ENCODE peak calls at places on chromosomes 5 and 9, in seven cellular contexts. G is right cardiac atrium, T is epithelial cell of esophagus, O is left ventricle myocardium inferior, H is heart right ventricle, D is astrocyte of the spinal cord, P is fibroblast of lung. Y is an unnamed sample.

GRCh38 chr9:123058834-123059233 is 25.4 kb downstream of the GPR21 start:
- DNase-seq in G (no peak), T (peak), O (no peak), H (no peak), D (peak), P (peak), Y (no peak)

GRCh38 chr5:154583545-154584168 is 105.6 kb upstream of the HAND1 start:
- DNase-seq in G (no peak), T (peak), O (no peak), H (no peak), D (no peak), P (no peak), Y (no peak)

GRCh38 chr5:138945421-138946240 is 70.5 kb upstream of the LRRTM2 start:
- DNase-seq in G (no peak), T (no peak), O (no peak), H (no peak), D (no peak), P (no peak), Y (no peak)

GRCh38 chr9:107819772-107820171 is 330.2 kb upstream of the KLF4 start:
- DNase-seq in G (no peak), T (no peak), O (no peak), H (no peak), D (no peak), P (no peak), Y (peak)

GRCh38 chr5:141494761-141495455 is 6.0 kb downstream of the PCDHGC5 start:
- DNase-seq in G (no peak), T (no peak), O (no peak), H (no peak), D (peak), P (no peak), Y (no peak)

GRCh38 chr9:124934290-124934689 is 6.6 kb downstream of the GOLGA1 start:
- DNase-seq in G (no peak), T (no peak), O (no peak), H (no peak), D (peak), P (no peak), Y (no peak)

GRCh38 chr5:176743136-176743827 is 67.1 kb upstream of the UNC5A start:
- DNase-seq in G (no peak), T (no peak), O (no peak), H (no peak), D (no peak), P (no peak), Y (no peak)

GRCh38 chr5:134043793-134044525 is 39.2 kb upstream of the VDAC1 start:
- DNase-seq in G (no peak), T (no peak), O (no peak), H (no peak), D (no peak), P (no peak), Y (no peak)

GRCh38 chr5:68431601-68432337 is 216.2 kb downstream of the PIK3R1 start:
- DNase-seq in G (no peak), T (no peak), O (no peak), H (no peak), D (no peak), P (no peak), Y (no peak)

DNA sequence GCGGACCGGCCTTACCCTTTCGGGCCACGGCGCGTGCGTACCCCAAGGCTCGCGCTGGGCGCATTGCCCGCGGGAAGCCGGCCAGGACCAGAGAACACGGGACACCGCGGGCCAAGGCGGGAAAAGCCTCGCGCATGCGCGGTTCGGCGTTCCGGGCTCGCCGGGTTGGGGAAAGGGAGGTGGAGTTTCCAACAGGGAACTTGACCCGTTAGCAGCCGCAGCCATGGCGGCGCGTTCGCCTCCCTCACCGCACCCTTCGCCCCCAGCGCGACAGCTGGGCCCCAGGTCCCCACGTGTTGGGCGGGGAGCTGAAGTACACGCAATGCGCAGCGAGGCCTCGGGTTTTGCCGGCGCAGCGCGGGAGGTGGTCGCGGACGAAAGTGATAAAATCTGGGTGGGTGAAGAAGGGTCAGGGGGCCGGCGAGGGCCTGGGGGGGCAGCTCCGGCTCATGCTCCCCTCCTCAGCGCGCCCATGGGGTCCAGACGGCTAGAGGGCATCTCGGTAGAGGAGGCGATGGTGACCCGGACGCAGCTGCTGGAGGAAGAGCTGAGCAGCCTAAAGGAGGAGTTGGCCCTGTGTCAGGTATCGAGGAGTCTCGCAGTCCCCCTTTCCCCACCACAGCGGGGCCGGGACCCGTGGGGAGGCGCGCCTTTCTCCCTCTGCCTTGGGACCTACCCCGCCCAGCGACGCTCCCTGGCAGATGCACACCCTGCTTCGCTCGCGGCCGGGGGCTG is at the start of gene CNTLN:
- DNase-seq in G (peak), T (peak), O (peak), H (peak), D (peak), P (peak), Y (peak)
- H3K4me3 ChIP-seq in G (peak), T (peak), O (peak), H (peak), D (peak), P (peak), Y (peak)

DNA sequence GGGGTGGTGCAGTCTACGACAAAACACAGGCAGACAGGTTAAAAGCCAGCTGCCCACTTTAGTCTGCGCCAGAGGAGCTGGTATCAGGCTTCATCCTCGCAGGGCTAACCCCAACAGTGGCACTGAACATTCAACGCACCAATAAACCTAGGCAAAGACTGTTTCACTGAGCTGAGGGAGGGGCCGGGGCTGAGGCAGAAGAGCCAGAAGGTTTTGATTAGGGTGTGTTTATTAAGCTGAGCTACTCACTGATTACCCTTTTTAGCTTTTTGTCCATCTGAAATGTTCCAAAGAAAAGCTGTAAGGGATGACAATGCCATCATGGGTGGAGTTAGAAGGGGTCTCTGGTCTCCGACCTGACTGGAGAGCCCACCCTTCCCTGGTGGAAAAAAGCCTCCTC is 1.4 kb downstream of the ZMYND19 start:
- DNase-seq in G (no peak), T (no peak), O (no peak), H (no peak), D (no peak), P (no peak), Y (no peak)
- H3K4me3 ChIP-seq in G (no peak), T (peak), O (peak), H (no peak), D (peak), P (peak), Y (peak)

DNA sequence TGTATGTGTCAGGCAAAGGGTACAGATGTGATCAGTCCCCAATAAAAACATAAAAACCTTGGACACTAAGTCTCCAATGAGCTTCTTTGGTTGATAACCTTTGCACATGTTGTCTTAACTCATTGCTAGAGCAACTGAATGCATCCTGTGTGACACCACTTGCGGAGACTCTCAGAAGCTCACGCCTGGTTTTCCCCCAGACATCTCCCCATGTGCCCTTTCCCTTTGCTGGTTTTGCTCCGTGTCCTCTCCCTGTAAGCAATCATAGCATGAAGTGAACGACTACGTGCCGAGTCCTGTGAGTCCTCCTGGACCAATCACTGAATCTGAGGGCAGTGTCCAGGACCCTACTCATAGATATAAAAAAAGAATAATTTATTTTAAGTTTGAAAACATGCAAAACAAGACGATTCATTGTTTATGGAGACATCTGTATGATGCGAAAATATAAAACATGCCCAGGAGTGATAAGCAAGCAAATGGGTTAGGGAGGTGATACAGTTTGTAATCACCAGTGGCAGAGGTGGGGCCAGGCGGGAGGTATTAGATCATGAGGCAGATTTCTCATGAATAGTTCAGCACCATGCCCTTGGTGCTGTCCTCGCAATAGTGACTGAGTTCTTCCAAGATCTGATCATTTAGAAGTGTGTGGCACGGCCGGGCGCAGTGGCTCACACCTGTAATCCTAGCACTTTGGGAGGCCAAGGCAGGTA is 115.5 kb downstream of the MED10 start:
- DNase-seq in G (no peak), T (no peak), O (no peak), H (no peak), D (no peak), P (no peak), Y (no peak)
- H3K4me3 ChIP-seq in G (no peak), T (no peak), O (no peak), H (no peak), D (no peak), P (no peak), Y (no peak)

GRCh38 chr5:74995931-74996330 is 56.4 kb downstream of the GCNT4 start:
- DNase-seq in G (no peak), T (no peak), O (no peak), H (no peak), D (no peak), P (no peak), Y (no peak)
- H3K4me3 ChIP-seq in G (no peak), T (no peak), O (no peak), H (no peak), D (no peak), P (no peak), Y (no peak)

GRCh38 chr9:37974506-37975173 is 70.7 kb upstream of the SLC25A51 start:
- DNase-seq in G (no peak), T (peak), O (no peak), H (no peak), D (no peak), P (peak), Y (no peak)
- H3K4me3 ChIP-seq in G (no peak), T (no peak), O (no peak), H (no peak), D (no peak), P (no peak), Y (no peak)

GRCh38 chr5:142866563-142867275 is 96.5 kb downstream of the ARHGAP26 start:
- DNase-seq in G (no peak), T (peak), O (no peak), H (no peak), D (peak), P (peak), Y (peak)
- H3K4me3 ChIP-seq in G (no peak), T (no peak), O (no peak), H (no peak), D (no peak), P (no peak), Y (no peak)

GRCh38 chr9:113464672-113465271 is 1.2 kb downstream of the RGS3 start:
- DNase-seq in G (no peak), T (no peak), O (no peak), H (no peak), D (no peak), P (no peak), Y (no peak)

GRCh38 chr9:113461943-113462342 is 1.6 kb upstream of the RGS3 start:
- DNase-seq in G (no peak), T (no peak), O (no peak), H (no peak), D (no peak), P (no peak), Y (no peak)

GRCh38 chr9:113462781-113463286 is 693 bp upstream of the RGS3 start:
- DNase-seq in G (no peak), T (no peak), O (no peak), H (no peak), D (no peak), P (no peak), Y (no peak)

GRCh38 chr9:113463418-113464285 is at the start of gene RGS3:
- DNase-seq in G (peak), T (peak), O (peak), H (peak), D (no peak), P (no peak), Y (peak)

DNA sequence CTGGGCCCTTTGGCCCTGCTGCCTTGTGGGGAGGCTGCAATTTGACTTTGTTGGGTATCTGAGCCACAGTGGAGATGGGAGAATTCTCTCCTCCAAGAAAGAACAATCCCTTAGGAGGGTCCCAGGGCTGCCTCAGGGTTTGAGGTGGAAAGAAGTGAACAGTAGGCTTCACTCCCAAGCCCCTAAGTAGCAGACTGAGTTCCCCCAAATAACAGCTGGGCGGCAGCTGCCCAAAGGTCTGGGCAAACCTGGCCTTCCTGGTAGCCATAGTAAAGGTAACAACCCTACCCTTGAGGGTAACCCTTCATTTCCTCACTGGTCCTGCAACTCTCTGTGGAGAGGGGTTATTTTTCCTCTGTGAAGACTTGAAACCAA is 746 bp downstream of the RGS3 start:
- DNase-seq in G (no peak), T (no peak), O (no peak), H (no peak), D (no peak), P (no peak), Y (no peak)
- H3K4me3 ChIP-seq in G (peak), T (no peak), O (peak), H (no peak), D (peak), P (peak), Y (no peak)

GRCh38 chr5:93589348-93589662 is 6.3 kb downstream of the NR2F1 start:
- DNase-seq in G (no peak), T (no peak), O (no peak), H (no peak), D (no peak), P (no peak), Y (no peak)

GRCh38 chr5:93590511-93590910 is 7.5 kb downstream of the NR2F1 start:
- DNase-seq in G (no peak), T (no peak), O (no peak), H (no peak), D (peak), P (peak), Y (no peak)

GRCh38 chr5:93589812-93590215 is 6.8 kb downstream of the NR2F1 start:
- DNase-seq in G (no peak), T (no peak), O (no peak), H (no peak), D (peak), P (peak), Y (no peak)

GRCh38 chr5:93592866-93593265 is 9.8 kb downstream of the NR2F1 start:
- DNase-seq in G (no peak), T (no peak), O (no peak), H (no peak), D (peak), P (no peak), Y (no peak)

DNA sequence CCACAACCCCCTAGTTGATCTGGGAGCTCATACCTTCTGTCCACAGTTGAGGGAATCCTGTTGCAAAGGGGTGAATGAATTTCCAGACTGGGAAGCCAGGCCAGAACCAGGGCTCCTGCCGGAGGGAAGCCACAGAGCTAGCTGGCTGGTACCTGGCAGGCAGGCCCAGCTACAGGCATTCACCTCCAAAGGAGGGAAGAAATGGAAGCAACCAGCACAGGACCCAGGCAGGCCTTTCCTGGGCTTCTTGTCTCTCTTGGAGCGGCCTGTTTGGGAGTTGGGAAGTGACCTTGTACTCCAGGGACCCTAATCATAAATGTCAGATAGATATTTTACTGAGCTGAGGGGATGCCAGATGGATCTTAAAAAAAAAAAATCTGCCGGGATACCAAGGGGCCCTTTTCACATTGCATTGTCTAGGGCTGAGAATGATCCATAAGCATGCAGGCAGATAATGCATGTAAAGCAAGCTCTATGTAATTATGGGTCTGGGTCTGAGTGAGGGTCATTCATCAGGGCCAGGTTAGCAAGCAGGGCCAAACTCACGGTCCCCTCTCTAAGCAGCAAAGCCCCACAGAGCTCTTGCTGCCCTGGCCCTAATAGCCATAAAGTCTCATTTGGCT is 8.4 kb downstream of the NR2F1 start:
- DNase-seq in G (no peak), T (no peak), O (no peak), H (no peak), D (no peak), P (no peak), Y (no peak)
- H3K4me3 ChIP-seq in G (no peak), T (no peak), O (no peak), H (no peak), D (peak), P (peak), Y (no peak)